ENCODE peak calls at places on chromosomes 12 and 14, in six cellular contexts. One of them, this sample, is unnamed.

GRCh38 chr12:13343380-13343779 is 146.9 kb downstream of the EMP1 start:
- DNase-seq in HepG2: no peak
- DNase-seq in IMR-90: no peak
- DNase-seq in K562: no peak
- DNase-seq in SK-N-SH: no peak
- DNase-seq in GM12878: no peak
- DNase-seq in this sample: peak; percentile 17

GRCh38 chr12:50642035-50642451 is 121.9 kb upstream of the ATF1 start:
- DNase-seq in HepG2: peak; percentile 36
- DNase-seq in IMR-90: peak; percentile 89
- DNase-seq in K562: peak; percentile 62
- DNase-seq in SK-N-SH: no peak
- DNase-seq in GM12878: no peak
- DNase-seq in this sample: peak; percentile 22

GRCh38 chr14:54567634-54568561 is 970 bp downstream of the SAMD4A start:
- DNase-seq in HepG2: peak; percentile 14
- DNase-seq in IMR-90: no peak
- DNase-seq in K562: peak; percentile 29
- DNase-seq in SK-N-SH: peak; percentile 78
- DNase-seq in GM12878: no peak
- DNase-seq in this sample: peak; percentile 59

GRCh38 chr14:73754911-73755360 is 40.8 kb upstream of the PNMA1 start:
- DNase-seq in HepG2: no peak
- DNase-seq in IMR-90: peak; percentile 54
- DNase-seq in K562: no peak
- DNase-seq in SK-N-SH: peak; percentile 37
- DNase-seq in GM12878: no peak
- DNase-seq in this sample: no peak

GRCh38 chr12:59403259-59403932 is 192.4 kb upstream of the SLC16A7 start:
- DNase-seq in HepG2: peak; percentile 44
- DNase-seq in IMR-90: peak; percentile 75
- DNase-seq in K562: peak; percentile 5
- DNase-seq in SK-N-SH: peak; percentile 7
- DNase-seq in GM12878: no peak
- DNase-seq in this sample: peak; percentile 1

GRCh38 chr14:74846168-74846567 is 29.8 kb downstream of the PROX2 start:
- DNase-seq in HepG2: no peak
- DNase-seq in IMR-90: peak; percentile 67
- DNase-seq in K562: no peak
- DNase-seq in SK-N-SH: no peak
- DNase-seq in GM12878: no peak
- DNase-seq in this sample: no peak

GRCh38 chr14:32010561-32011188 is 66.4 kb upstream of the ARHGAP5 start:
- DNase-seq in HepG2: peak; percentile 92
- DNase-seq in IMR-90: peak; percentile 67
- DNase-seq in K562: peak; percentile 37
- DNase-seq in SK-N-SH: peak; percentile 17
- DNase-seq in GM12878: no peak
- DNase-seq in this sample: peak; percentile 81

GRCh38 chr14:35705636-35706035 is 103.5 kb downstream of the RALGAPA1 start:
- DNase-seq in HepG2: no peak
- DNase-seq in IMR-90: no peak
- DNase-seq in K562: no peak
- DNase-seq in SK-N-SH: no peak
- DNase-seq in GM12878: no peak
- DNase-seq in this sample: no peak

GRCh38 chr12:103518899-103519298 is 23.1 kb upstream of the C12orf42 start:
- DNase-seq in HepG2: no peak
- DNase-seq in IMR-90: no peak
- DNase-seq in K562: no peak
- DNase-seq in SK-N-SH: no peak
- DNase-seq in GM12878: no peak
- DNase-seq in this sample: no peak

GRCh38 chr12:44154128-44154527 is 318.2 kb downstream of the TMEM117 start:
- DNase-seq in HepG2: no peak
- DNase-seq in IMR-90: peak; percentile 62
- DNase-seq in K562: no peak
- DNase-seq in SK-N-SH: no peak
- DNase-seq in GM12878: no peak
- DNase-seq in this sample: no peak

GRCh38 chr12:52692253-52692652 is 11.1 kb downstream of the KRT77 start:
- DNase-seq in HepG2: peak; percentile 15
- DNase-seq in IMR-90: no peak
- DNase-seq in K562: peak; percentile 69
- DNase-seq in SK-N-SH: peak; percentile 34
- DNase-seq in GM12878: no peak
- DNase-seq in this sample: peak; percentile 36

GRCh38 chr12:52689936-52690335 is 9.7 kb upstream of the KRT1 start:
- DNase-seq in HepG2: no peak
- DNase-seq in IMR-90: no peak
- DNase-seq in K562: no peak
- DNase-seq in SK-N-SH: no peak
- DNase-seq in GM12878: no peak
- DNase-seq in this sample: no peak

GRCh38 chr12:52690351-52691075 is 10.3 kb upstream of the KRT1 start:
- DNase-seq in HepG2: no peak
- DNase-seq in IMR-90: no peak
- DNase-seq in K562: no peak
- DNase-seq in SK-N-SH: no peak
- DNase-seq in GM12878: no peak
- DNase-seq in this sample: no peak

GRCh38 chr12:52691765-52692150 is 11.6 kb upstream of the KRT1 start:
- DNase-seq in HepG2: no peak
- DNase-seq in IMR-90: no peak
- DNase-seq in K562: no peak
- DNase-seq in SK-N-SH: peak; percentile 77
- DNase-seq in GM12878: no peak
- DNase-seq in this sample: no peak

DNA sequence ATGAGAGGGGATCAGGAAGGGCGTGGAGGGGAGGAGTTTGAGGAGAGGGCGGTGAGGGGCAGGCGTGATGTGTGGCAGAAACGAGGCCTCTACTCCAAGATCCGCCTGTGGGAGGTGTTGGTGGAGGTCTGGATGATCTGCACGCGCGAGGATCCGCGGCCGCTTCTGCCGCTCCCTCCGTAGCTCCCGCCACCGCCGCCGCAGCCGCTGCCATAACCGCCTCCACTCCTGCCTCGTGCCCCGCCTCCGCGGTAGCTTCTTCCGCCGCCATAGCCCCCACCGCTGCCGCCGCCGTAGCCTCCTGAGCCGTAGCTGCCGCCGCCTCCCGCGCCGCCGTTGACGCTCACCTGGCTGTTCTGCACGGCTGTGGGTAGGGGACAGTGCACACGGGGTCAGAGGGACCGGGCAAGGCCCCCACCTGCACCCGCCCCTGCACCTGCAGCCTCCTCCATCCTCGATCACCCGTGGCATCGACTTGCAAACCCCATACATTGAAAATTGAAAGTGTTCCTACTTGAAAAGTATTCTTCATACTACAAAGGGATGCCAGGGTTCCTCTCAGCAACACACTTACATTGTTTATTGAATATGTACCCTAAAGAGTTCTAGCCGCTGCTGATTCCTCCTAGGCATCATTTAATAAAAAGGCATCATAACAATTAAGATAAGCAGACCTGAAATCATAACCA is 11.0 kb upstream of the KRT1 start:
- DNase-seq in HepG2: no peak
- DNase-seq in IMR-90: no peak
- DNase-seq in K562: no peak
- DNase-seq in SK-N-SH: peak; percentile 70
- DNase-seq in GM12878: no peak
- DNase-seq in this sample: no peak
- TF ChIP-seq SMC3 in HepG2: no peak
- TF ChIP-seq SMC3 in IMR-90: no peak
- TF ChIP-seq SMC3 in K562: no peak
- TF ChIP-seq SMC3 in SK-N-SH: no peak
- TF ChIP-seq SMC3 in GM12878: no peak
- TF ChIP-seq SMC3 in this sample: no peak

GRCh38 chr12:93743229-93743998 is 66.2 kb downstream of the CRADD start:
- DNase-seq in HepG2: no peak
- DNase-seq in IMR-90: no peak
- DNase-seq in K562: no peak
- DNase-seq in SK-N-SH: no peak
- DNase-seq in GM12878: no peak
- DNase-seq in this sample: no peak

GRCh38 chr12:93741741-93742085 is 64.5 kb downstream of the CRADD start:
- DNase-seq in HepG2: peak; percentile 4
- DNase-seq in IMR-90: no peak
- DNase-seq in K562: peak; percentile 46
- DNase-seq in SK-N-SH: peak; percentile 51
- DNase-seq in GM12878: no peak
- DNase-seq in this sample: peak; percentile 25

GRCh38 chr12:93738199-93739058 is 61.3 kb downstream of the CRADD start:
- DNase-seq in HepG2: no peak
- DNase-seq in IMR-90: no peak
- DNase-seq in K562: no peak
- DNase-seq in SK-N-SH: no peak
- DNase-seq in GM12878: no peak
- DNase-seq in this sample: no peak

GRCh38 chr12:93742086-93742934 is 65.1 kb downstream of the CRADD start:
- DNase-seq in HepG2: peak; percentile 55
- DNase-seq in IMR-90: peak; percentile 60
- DNase-seq in K562: peak; percentile 93
- DNase-seq in SK-N-SH: peak; percentile 93
- DNase-seq in GM12878: no peak
- DNase-seq in this sample: peak; percentile 81

DNA sequence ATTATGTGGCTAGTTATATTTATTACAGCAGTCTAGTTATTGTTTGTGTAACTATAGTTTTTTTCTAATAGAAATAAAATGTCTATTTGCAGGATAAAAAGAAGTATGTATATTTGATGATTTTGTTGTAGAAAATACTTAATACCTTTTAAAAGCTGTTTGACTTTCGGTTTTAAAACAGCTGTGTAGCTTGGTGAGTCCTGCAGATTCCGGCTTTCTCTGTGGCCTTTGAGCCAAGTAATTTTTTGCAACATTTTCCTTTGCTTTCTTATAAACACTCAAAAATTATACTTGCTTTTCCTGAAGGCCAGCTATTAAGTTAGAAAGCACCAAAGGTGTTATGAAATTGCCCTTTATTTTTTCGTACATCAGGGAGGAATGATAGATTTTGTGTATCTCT is 63.5 kb downstream of the CRADD start:
- DNase-seq in HepG2: no peak
- DNase-seq in IMR-90: peak; percentile 6
- DNase-seq in K562: no peak
- DNase-seq in SK-N-SH: no peak
- DNase-seq in GM12878: no peak
- DNase-seq in this sample: no peak
- H3K27ac ChIP-seq in HepG2: no peak overlapping the region
- H3K27ac ChIP-seq in IMR-90: peak overlapping the region; percentile 11
- H3K27ac ChIP-seq in K562: peak overlapping the region; percentile 91
- H3K27ac ChIP-seq in SK-N-SH: peak overlapping the region; percentile 97
- H3K27ac ChIP-seq in GM12878: no peak overlapping the region
- H3K27ac ChIP-seq in this sample: no peak overlapping the region

GRCh38 chr12:132747896-132748295 is 13.7 kb downstream of the ANKLE2 start:
- DNase-seq in HepG2: no peak
- DNase-seq in IMR-90: no peak
- DNase-seq in K562: no peak
- DNase-seq in SK-N-SH: no peak
- DNase-seq in GM12878: no peak
- DNase-seq in this sample: no peak
- TF ChIP-seq SMC3 in HepG2: no peak
- TF ChIP-seq SMC3 in IMR-90: no peak
- TF ChIP-seq SMC3 in K562: no peak
- TF ChIP-seq SMC3 in SK-N-SH: no peak
- TF ChIP-seq SMC3 in GM12878: no peak
- TF ChIP-seq SMC3 in this sample: no peak

GRCh38 chr12:57042695-57043094 is 7.2 kb downstream of the MYO1A start:
- DNase-seq in HepG2: no peak
- DNase-seq in IMR-90: no peak
- DNase-seq in K562: no peak
- DNase-seq in SK-N-SH: no peak
- DNase-seq in GM12878: no peak
- DNase-seq in this sample: no peak
- H3K27ac ChIP-seq in HepG2: no peak overlapping the region
- H3K27ac ChIP-seq in IMR-90: no peak overlapping the region
- H3K27ac ChIP-seq in K562: no peak overlapping the region
- H3K27ac ChIP-seq in SK-N-SH: no peak overlapping the region
- H3K27ac ChIP-seq in GM12878: no peak overlapping the region
- H3K27ac ChIP-seq in this sample: no peak overlapping the region

DNA sequence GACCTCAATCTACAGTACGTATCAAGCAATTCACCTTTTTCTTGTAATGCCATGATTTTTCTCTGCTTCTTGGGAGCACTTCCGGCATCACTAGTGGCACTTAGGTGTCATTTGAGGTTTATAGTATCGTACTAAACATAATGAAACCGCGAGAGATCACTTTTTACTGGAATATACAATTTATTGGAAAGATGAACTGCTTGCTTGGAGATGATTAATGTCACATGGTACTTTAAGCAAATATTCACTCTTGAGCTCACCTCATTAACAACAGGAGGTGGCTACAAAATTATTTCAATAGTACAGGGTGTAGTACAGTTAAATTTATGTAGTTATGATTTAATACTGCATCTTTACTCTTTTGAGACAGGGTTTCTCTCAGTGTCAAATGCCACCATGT is 11.5 kb downstream of the FUT8 start:
- DNase-seq in HepG2: no peak
- DNase-seq in IMR-90: no peak
- DNase-seq in K562: no peak
- DNase-seq in SK-N-SH: no peak
- DNase-seq in GM12878: no peak
- DNase-seq in this sample: no peak
- TF ChIP-seq SMC3 in HepG2: no peak
- TF ChIP-seq SMC3 in IMR-90: no peak
- TF ChIP-seq SMC3 in K562: no peak
- TF ChIP-seq SMC3 in SK-N-SH: no peak
- TF ChIP-seq SMC3 in GM12878: no peak
- TF ChIP-seq SMC3 in this sample: no peak

This sample was measured in A549.